ENCODE peak calls at places on chromosomes 11 and 22, in six cellular contexts. W is sigmoid colon; V is body of pancreas; D is Caco-2; E is HCT116; P is naive thymus-derived CD4-positive, alpha-beta T cell. X is an unnamed sample.

GRCh38 chr11:42778193-42778592 is 533.6 kb upstream of the API5 start:
- DNase-seq in V (no peak), P (no peak), W (no peak), D (no peak), E (no peak), X (no peak)

GRCh38 chr22:34429314-34429713 is 509.0 kb upstream of the LARGE1 start:
- DNase-seq in D (no peak), E (no peak), P (no peak), V (no peak), W (no peak), X (no peak)

GRCh38 chr22:45781459-45781858 is 109.8 kb downstream of the ATXN10 start:
- DNase-seq in W (no peak), D (no peak), E (no peak), P (no peak), V (no peak), X (no peak)

GRCh38 chr11:12893787-12894672 is 115.1 kb upstream of the RASSF10 start:
- DNase-seq in D (peak; percentile 81), V (peak; percentile 69), E (peak; percentile 15), W (peak; percentile 82), P (no peak), X (peak; percentile 80)

GRCh38 chr11:69984457-69985261 is 93.5 kb upstream of the ANO1 start:
- DNase-seq in P (no peak), E (no peak), D (no peak), V (no peak), W (no peak), X (peak; percentile 80)

GRCh38 chr11:74012072-74012809 is 3.4 kb upstream of the UCP3 start:
- DNase-seq in W (peak; percentile 26), P (no peak), E (no peak), V (no peak), D (no peak), X (no peak)

GRCh38 chr11:35529971-35530495 is 4.6 kb upstream of the PAMR1 start:
- DNase-seq in V (peak; percentile 41), P (no peak), D (no peak), E (no peak), W (peak; percentile 68), X (no peak)

GRCh38 chr22:36327922-36328551 is 59.7 kb downstream of the MYH9 start:
- DNase-seq in W (peak; percentile 90), P (no peak), E (no peak), V (peak; percentile 83), D (no peak), X (no peak)

GRCh38 chr11:10304495-10305261 is at the start of gene ADM:
- DNase-seq in V (peak; percentile 88), E (peak; percentile 91), P (peak; percentile 34), D (peak; percentile 95), W (peak; percentile 96), X (peak; percentile 97)
- H3K27me3 ChIP-seq in V (no peaks in the 10 kb centered on the region), E (no peaks in the 10 kb centered on the region), P (peaks cover 3% of the 10 kb centered on the region), D (no peaks in the 10 kb centered on the region), W (no peaks in the 10 kb centered on the region), X (no peaks in the 10 kb centered on the region)

GRCh38 chr11:122780296-122780949 is 57.9 kb upstream of the CRTAM start:
- DNase-seq in V (no peak), P (no peak), E (no peak), D (no peak), W (no peak), X (no peak)
- H3K4me1 ChIP-seq in V (peaks cover 11% of the 10 kb centered on the region), P (no peaks in the 10 kb centered on the region), E (no peaks in the 10 kb centered on the region), D (peaks cover 16% of the 10 kb centered on the region), W (peaks cover 6% of the 10 kb centered on the region), X (peaks cover 31% of the 10 kb centered on the region)

GRCh38 chr11:1631066-1631568 is 1.5 kb downstream of the KRTAP5-5 start:
- DNase-seq in D (no peak), P (no peak), W (peak; percentile 41), V (no peak), E (no peak), X (peak; percentile 15)

GRCh38 chr11:1636291-1636950 is 6.8 kb downstream of the KRTAP5-5 start:
- DNase-seq in D (no peak), E (no peak), P (no peak), V (no peak), W (peak; percentile 56), X (no peak)

GRCh38 chr11:1637628-1638027 is 8.1 kb downstream of the KRTAP5-5 start:
- DNase-seq in P (no peak), E (no peak), W (no peak), D (no peak), V (no peak), X (no peak)

GRCh38 chr11:1632053-1632714 is 2.6 kb downstream of the KRTAP5-5 start:
- DNase-seq in P (no peak), E (no peak), V (peak; percentile 81), W (peak; percentile 44), D (no peak), X (peak; percentile 75)

DNA sequence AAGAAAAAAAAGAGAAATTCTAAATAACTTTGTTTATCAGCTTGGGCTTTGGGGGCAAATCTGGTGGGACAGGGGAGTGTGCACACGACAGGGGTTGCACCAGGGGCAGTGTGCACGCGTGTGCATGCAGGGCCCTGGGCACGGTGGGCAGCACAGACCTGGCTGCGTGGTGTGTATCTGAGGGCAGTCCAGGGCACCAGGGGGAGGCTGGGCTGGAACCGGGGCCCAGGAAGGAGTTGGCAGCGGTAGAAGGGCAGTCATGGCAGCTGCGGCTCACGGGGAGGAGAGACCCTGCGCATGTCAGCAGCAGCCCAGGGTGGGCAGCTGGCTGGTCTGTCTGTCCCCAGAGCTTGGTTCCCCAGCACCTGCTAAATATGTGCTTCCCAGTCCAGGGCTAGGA is 4.3 kb downstream of the KRTAP5-5 start:
- DNase-seq in E (no peak), W (peak; percentile 30), V (no peak), P (no peak), D (no peak), X (peak; percentile 68)
- H3K27me3 ChIP-seq in E (peaks cover 3% of the 10 kb centered on the region), W (no peaks in the 10 kb centered on the region), V (no peaks in the 10 kb centered on the region), P (no peaks in the 10 kb centered on the region), D (peaks cover 1% of the 10 kb centered on the region), X (peaks cover 22% of the 10 kb centered on the region)

DNA sequence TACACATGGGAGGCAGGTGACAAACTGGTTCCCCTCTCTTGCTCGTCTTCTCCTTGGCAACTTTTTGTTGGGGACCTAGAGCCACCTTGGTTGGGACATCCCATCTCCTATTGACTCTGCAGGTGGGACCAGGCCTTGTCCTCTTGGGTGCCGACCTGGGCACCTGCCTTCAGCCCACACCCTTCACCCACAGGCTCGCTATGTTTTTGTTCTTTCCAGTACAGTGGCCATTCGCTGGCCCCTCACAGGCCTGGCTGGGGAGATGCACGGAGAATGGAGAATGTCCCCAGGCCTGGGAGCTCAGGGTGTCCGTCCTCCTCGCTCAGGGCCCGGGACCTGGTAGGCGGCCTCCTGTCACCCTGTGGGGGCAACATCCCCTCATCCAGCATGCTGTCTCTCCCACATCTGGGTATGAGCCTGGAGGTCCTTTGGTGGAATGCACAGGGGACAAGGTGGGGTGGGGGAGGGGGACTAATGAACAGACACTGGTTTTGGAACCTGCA is 14.9 kb upstream of the OMP start:
- DNase-seq in D (no peak), P (no peak), E (no peak), V (no peak), W (no peak), X (peak; percentile 32)
- H3K4me1 ChIP-seq in D (peaks cover 21% of the 10 kb centered on the region), P (no peaks in the 10 kb centered on the region), E (peaks cover 2% of the 10 kb centered on the region), V (peaks cover 32% of the 10 kb centered on the region), W (peaks cover 5% of the 10 kb centered on the region), X (peaks cover 3% of the 10 kb centered on the region)

GRCh38 chr11:64296830-64297721 is 3.1 kb upstream of the CATSPERZ start:
- DNase-seq in D (no peak), W (no peak), P (no peak), E (no peak), V (no peak), X (peak; percentile 44)

GRCh38 chr11:64303109-64304031 is 2.0 kb upstream of the ESRRA start:
- DNase-seq in P (no peak), W (no peak), E (no peak), D (no peak), V (no peak), X (peak; percentile 73)

GRCh38 chr11:64298966-64299846 is 952 bp upstream of the CATSPERZ start:
- DNase-seq in P (no peak), W (peak; percentile 88), D (no peak), V (peak; percentile 59), E (no peak), X (peak; percentile 94)

GRCh38 chr11:64297722-64298358 is 2.3 kb upstream of the CATSPERZ start:
- DNase-seq in P (no peak), V (no peak), D (no peak), E (no peak), W (no peak), X (peak; percentile 82)

GRCh38 chr11:64299847-64300648 is at the start of gene CATSPERZ:
- DNase-seq in D (no peak), E (no peak), P (no peak), W (no peak), V (no peak), X (peak; percentile 72)
- H3K27me3 ChIP-seq in D (peaks cover 2% of the 10 kb centered on the region), E (no peaks in the 10 kb centered on the region), P (peaks cover 3% of the 10 kb centered on the region), W (peaks cover 38% of the 10 kb centered on the region), V (no peaks in the 10 kb centered on the region), X (peaks cover 59% of the 10 kb centered on the region)

GRCh38 chr22:50530280-50530856 is 556 bp upstream of the TYMP start:
- DNase-seq in W (peak; percentile 93), E (peak; percentile 73), D (peak; percentile 69), P (no peak), V (peak; percentile 78), X (peak; percentile 94)
- H3K4me1 ChIP-seq in W (peaks cover 61% of the 10 kb centered on the region), E (peaks cover 11% of the 10 kb centered on the region), D (peaks cover 37% of the 10 kb centered on the region), P (peaks cover 5% of the 10 kb centered on the region), V (peaks cover 54% of the 10 kb centered on the region), X (peaks cover 26% of the 10 kb centered on the region)

DNA sequence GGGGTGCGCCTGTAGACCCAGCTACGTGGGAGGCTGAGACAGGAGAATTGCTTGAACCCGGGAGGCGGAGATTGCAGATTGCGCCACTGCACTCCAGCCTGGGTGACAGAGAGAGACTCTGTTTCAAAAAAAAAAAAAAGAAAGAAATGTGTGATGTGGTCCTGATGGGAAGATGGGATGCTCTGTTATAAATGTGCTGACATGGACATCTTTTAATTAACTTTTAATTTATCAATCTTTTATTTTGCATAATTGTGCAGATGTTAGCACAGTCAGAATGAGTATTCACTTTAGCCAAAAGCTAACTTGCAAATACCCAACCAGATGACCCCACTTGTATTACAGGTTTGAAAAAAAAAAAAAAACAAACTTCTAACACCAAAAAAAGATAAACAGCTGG is 23.8 kb upstream of the USP47 start:
- DNase-seq in E (no peak), P (no peak), D (no peak), V (no peak), W (no peak), X (no peak)
- H3K27me3 ChIP-seq in E (no peaks in the 10 kb centered on the region), P (no peaks in the 10 kb centered on the region), D (no peaks in the 10 kb centered on the region), V (no peaks in the 10 kb centered on the region), W (no peaks in the 10 kb centered on the region), X (no peaks in the 10 kb centered on the region)

X was measured in osteoblast.